ENCODE peak calls at places on chromosome 4, in five cellular contexts. N, G, Q, Y and X are unnamed samples.

GRCh38 chr4:183175631-183176232 is 76.7 kb downstream of the WWC2 start:
- DNase-seq in Y (peak; percentile 60), N (no peak), Q (peak; percentile 38), G (no peak), X (no peak)

GRCh38 chr4:48137766-48138349 is 3.8 kb upstream of the TXK start:
- DNase-seq in Q (no peak), G (no peak), Y (no peak), N (no peak), X (no peak)

GRCh38 chr4:37001688-37002436 is 242.7 kb upstream of the NWD2 start:
- DNase-seq in G (no peak), Y (no peak), N (no peak), Q (no peak), X (no peak)

GRCh38 chr4:143406523-143406922 is 69.8 kb downstream of the GAB1 start:
- DNase-seq in Y (no peak), Q (no peak), G (no peak), N (peak; percentile 67), X (no peak)

GRCh38 chr4:77854431-77855111 is 8.1 kb upstream of the MRPL1 start:
- DNase-seq in Y (no peak), G (no peak), N (no peak), Q (no peak), X (no peak)

GRCh38 chr4:123807187-123807586 is 410.6 kb downstream of the SPRY1 start:
- DNase-seq in Y (no peak), G (no peak), N (no peak), Q (no peak), X (no peak)

GRCh38 chr4:115165503-115165902 is 52.1 kb upstream of the NDST4 start:
- DNase-seq in Q (no peak), N (no peak), Y (no peak), G (no peak), X (no peak)

GRCh38 chr4:4480205-4480604 is 61.6 kb downstream of the STX18 start:
- DNase-seq in Q (no peak), N (no peak), Y (no peak), G (no peak), X (no peak)

GRCh38 chr4:74217365-74217764 is 59.4 kb downstream of the MTHFD2L start:
- DNase-seq in N (no peak), Y (peak; percentile 50), Q (no peak), G (no peak), X (no peak)

DNA sequence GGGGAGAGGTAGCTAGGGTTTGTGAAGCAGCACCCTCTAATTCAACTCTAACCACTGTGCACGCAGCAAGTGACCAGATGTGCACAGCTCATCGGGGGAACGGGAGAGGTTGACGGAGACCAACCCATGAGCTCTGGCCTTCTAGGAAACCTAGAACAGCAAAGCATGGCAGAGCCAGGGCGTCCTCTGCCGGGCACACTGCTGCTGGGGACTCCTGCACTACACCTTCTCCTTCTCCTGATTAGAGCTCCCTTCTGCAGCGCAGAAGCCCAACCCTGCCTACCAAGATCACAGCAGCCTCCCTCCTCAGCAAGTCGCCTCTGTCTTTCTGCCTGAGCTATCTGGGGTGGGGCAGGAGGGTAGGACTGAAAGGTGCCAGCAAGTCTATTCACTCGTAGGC is 252.3 kb upstream of the PSAPL1 start:
- DNase-seq in G (no peak), Y (no peak), Q (no peak), N (no peak), X (no peak)
- TF ChIP-seq CTCF in G (no peak), Y (peak; percentile 8), Q (peak; percentile 3), N (no peak), X (no peak)

DNA sequence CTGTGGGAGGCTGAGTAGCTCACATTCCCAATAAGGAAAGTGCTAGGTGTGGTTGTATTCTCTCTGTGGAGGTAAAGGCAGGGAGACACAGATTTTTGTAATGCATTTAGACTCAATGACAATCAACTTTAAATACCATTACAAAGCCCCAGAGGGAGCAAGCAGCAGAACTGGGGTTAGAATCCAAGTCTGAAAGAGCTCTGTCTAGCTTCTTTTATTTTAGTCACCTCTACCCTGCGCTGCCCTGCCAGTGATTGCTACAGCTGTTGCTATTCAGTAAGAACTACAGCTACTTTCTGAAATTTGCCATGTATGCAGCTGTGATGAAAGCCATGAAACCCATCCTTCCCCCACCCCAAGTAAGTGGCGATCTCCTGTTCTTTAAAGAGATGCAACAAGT is 22.5 kb downstream of the SLC39A8 start:
- DNase-seq in Q (no peak), N (no peak), G (no peak), Y (no peak), X (no peak)
- H3K27ac ChIP-seq in Q (no peak overlapping the region), N (no peak overlapping the region), G (no peak overlapping the region), Y (no peak overlapping the region), X (no peak overlapping the region)

GRCh38 chr4:16767861-16768260 is 130.6 kb downstream of the LDB2 start:
- DNase-seq in Q (no peak), Y (no peak), N (no peak), G (no peak), X (no peak)

GRCh38 chr4:16765549-16765948 is 132.9 kb downstream of the LDB2 start:
- DNase-seq in G (no peak), Y (no peak), Q (no peak), N (no peak), X (no peak)

GRCh38 chr4:16767251-16767650 is 131.2 kb downstream of the LDB2 start:
- DNase-seq in G (no peak), Y (no peak), Q (no peak), N (no peak), X (no peak)

GRCh38 chr4:16761031-16761430 is 137.4 kb downstream of the LDB2 start:
- DNase-seq in Q (no peak), G (no peak), N (no peak), Y (no peak), X (no peak)

DNA sequence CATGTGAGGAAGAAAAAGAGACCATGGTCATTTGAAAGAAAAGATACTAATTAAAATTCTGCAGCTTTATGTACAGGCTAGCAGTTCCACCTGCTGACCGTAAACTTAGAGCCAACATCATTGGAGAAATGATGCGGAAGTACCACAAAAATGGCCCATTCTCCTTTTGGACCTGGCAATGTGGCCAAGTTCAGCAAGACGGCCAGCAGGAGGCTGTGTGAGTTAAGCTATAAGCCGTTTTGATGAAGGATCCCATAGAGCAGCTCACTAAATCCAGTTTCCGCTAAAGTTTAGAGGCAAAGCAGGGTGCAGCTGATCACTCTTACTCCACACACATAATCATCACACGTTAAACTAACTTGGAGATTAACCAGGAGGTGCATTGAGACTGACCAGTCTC is 133.8 kb downstream of the LDB2 start:
- DNase-seq in G (no peak), N (no peak), Q (no peak), Y (peak; percentile 29), X (peak; percentile 48)
- TF ChIP-seq CTCF in G (no peak), N (no peak), Q (peak; percentile 46), Y (peak; percentile 31), X (peak; percentile 49)

DNA sequence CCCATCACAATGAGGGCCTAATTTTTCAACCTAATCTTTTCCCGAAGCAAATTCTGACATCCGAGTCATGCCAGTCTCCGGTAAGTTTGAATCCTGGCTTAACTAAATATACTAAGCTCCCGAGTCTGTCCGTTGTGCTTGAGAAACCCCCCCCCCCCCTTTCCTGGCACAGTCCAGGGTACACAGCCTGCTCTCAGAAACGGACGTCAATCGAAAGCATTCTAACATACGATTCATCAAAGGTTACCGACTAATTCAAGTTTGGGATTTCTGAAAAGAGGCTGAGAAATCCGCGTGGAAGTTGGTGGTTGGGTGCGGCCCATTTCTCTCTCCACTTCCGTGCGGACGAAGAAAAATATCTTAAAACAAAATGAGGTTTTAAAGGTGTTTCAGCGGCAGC is 616 bp downstream of the SDAD1 start:
- DNase-seq in G (no peak), Q (no peak), N (no peak), Y (peak; percentile 15), X (no peak)
- H3K27ac ChIP-seq in G (peak overlapping the region; percentile 43), Q (peak overlapping the region; percentile 73), N (peak overlapping the region; percentile 68), Y (peak overlapping the region; percentile 84), X (peak overlapping the region; percentile 80)

DNA sequence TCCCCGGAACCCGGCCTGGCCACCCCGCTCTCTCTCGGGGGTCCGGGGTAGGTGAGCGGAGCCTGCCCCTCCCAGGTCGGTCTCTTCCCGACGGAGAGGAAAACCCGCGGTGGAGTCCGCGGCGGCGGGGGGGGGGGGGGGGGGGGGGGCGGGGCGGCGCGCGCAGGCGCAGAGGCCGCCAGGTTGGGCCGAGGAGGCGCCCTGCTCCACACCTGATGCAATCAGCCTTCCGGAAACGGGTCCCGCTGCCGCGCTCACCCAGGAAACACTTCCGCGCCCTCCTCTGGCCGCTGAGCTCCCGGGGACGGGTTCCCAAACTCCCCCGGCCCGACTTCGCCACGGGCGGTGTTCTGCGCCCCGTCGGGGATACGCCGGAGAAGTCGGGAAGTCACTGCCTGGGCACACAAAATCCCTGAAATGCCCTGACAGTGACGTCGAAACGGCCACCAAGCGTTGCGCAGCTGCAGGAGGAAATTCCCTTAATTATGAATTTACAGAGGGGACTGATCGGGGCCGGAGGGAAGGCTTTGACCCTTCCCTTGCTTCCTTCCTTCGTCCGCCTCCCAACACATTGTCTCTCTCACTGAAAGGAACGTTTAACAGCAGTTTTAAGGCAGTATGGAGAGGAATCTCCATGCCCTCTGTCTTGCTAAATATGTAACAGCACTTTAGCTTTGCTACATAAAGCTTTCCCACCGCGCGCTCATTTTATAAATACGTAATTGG is 2.1 kb upstream of the APBB2 start:
- DNase-seq in Q (no peak), Y (peak; percentile 57), N (no peak), G (peak; percentile 71), X (peak; percentile 70)
- TF ChIP-seq CTCF in Q (peak; percentile 50), Y (peak; percentile 31), N (peak; percentile 29), G (no peak), X (peak; percentile 28)

GRCh38 chr4:10173754-10174749 is 57.5 kb upstream of the WDR1 start:
- DNase-seq in G (peak; percentile 81), Y (no peak), Q (no peak), N (no peak), X (no peak)

GRCh38 chr4:10173039-10173753 is 56.6 kb upstream of the WDR1 start:
- DNase-seq in Y (peak; percentile 59), G (peak; percentile 52), Q (no peak), N (no peak), X (no peak)

GRCh38 chr4:10169839-10170387 is 53.3 kb upstream of the WDR1 start:
- DNase-seq in N (no peak), G (no peak), Y (no peak), Q (no peak), X (no peak)

GRCh38 chr4:10171055-10171454 is 54.5 kb upstream of the WDR1 start:
- DNase-seq in Q (no peak), N (no peak), Y (no peak), G (no peak), X (no peak)

DNA sequence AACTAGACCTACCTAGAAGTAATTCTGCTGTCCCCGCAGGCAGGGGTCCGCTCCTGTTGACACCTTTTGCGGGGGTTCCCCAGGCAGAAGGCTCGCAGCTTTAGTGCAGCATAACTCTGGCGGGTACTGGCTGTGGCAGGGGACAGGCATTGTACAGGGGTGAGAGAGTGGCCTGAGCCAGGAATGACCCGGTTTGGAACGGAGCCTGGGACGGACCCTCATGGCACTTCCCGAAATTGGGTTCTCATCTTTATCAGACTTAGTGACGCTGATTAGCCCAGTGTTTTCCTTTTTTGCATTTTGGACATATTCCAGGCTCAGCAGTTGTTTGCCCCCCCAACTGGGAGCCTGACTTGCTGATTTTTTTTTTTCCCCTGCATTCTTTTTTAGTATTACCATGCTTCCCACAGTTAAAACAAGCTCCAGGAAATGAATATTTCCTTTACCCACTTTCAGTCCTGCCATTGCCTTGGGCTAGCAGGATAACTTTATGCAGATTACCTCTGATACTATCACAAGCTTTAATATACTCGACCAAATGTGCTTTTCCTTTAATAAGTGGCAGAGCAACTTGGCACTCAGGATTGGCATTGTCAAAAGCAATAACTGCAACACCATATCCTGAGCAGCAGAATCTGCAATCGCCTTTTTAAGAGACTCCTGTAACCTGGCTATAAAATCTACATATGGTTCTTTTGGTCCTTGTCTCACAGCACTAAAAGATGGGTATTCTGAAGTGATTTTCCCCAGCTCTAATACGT is 55.9 kb upstream of the WDR1 start:
- DNase-seq in N (no peak), Y (no peak), G (peak; percentile 11), Q (no peak), X (no peak)
- H3K27ac ChIP-seq in N (no peak overlapping the region), Y (no peak overlapping the region), G (peak overlapping the region; percentile 57), Q (no peak overlapping the region), X (no peak overlapping the region)